ENCODE peak calls at places on chromosomes 3 and 15, in nine cellular contexts. P is tibial artery, G is astrocyte of the spinal cord, W is GM20000, U is uterus, J is kidney, C is RWPE2, E is AG04449, D is choroid plexus epithelial cell. Y is an unnamed sample.

GRCh38 chr15:89127054-89127702 is 38.9 kb downstream of the ABHD2 start:
- DNase-seq in J (no peak), D (no peak), G (no peak), U (no peak), E (no peak), W (no peak), P (no peak), C (peak; percentile 57), Y (no peak)

GRCh38 chr3:187533797-187534196 is 136.4 kb downstream of the SST start:
- DNase-seq in W (no peak), G (no peak), U (no peak), C (no peak), J (no peak), E (no peak), P (no peak), D (no peak), Y (no peak)

GRCh38 chr3:96657710-96658109 is 156.7 kb upstream of the EPHA6 start:
- DNase-seq in P (no peak), D (no peak), U (no peak), C (no peak), J (no peak), W (no peak), G (no peak), E (no peak), Y (no peak)

GRCh38 chr15:100771745-100772144 is 107.9 kb upstream of the ALDH1A3 start:
- DNase-seq in W (no peak), P (no peak), U (no peak), J (no peak), G (no peak), D (no peak), C (peak; percentile 63), E (no peak), Y (peak; percentile 60)

GRCh38 chr15:46408312-46408711 is 773.5 kb downstream of the SQOR start:
- DNase-seq in E (no peak), W (no peak), J (no peak), P (no peak), G (no peak), U (no peak), C (no peak), D (no peak), Y (no peak)

GRCh38 chr15:74631935-74632560 is 16.4 kb downstream of the CLK3 start:
- DNase-seq in U (peak; percentile 59), D (peak; percentile 73), W (peak; percentile 79), C (peak; percentile 70), P (peak; percentile 65), G (peak; percentile 47), J (no peak), E (no peak), Y (no peak)

GRCh38 chr3:189237516-189237915 is 65.7 kb downstream of the TPRG1 start:
- DNase-seq in E (no peak), W (no peak), J (no peak), P (no peak), C (no peak), U (no peak), G (no peak), D (peak; percentile 9), Y (no peak)

GRCh38 chr15:41180206-41180789 is 50.3 kb downstream of the EXD1 start:
- DNase-seq in C (no peak), G (peak; percentile 33), P (no peak), U (no peak), D (no peak), W (no peak), J (no peak), E (no peak), Y (no peak)

GRCh38 chr15:72217216-72217615 is 13.8 kb downstream of the PKM start:
- DNase-seq in C (no peak), W (no peak), E (no peak), D (no peak), P (no peak), U (no peak), G (no peak), J (no peak), Y (no peak)

GRCh38 chr15:72220678-72221077 is 10.3 kb downstream of the PKM start:
- DNase-seq in P (no peak), J (no peak), U (no peak), W (no peak), G (no peak), E (no peak), D (no peak), C (no peak), Y (no peak)

GRCh38 chr15:72227192-72227586 is 3.8 kb downstream of the PKM start:
- DNase-seq in D (peak; percentile 78), P (no peak), C (peak; percentile 91), J (no peak), E (no peak), G (peak; percentile 86), W (no peak), U (peak; percentile 40), Y (no peak)

GRCh38 chr15:72227720-72228119 is 3.3 kb downstream of the PKM start:
- DNase-seq in J (no peak), U (no peak), P (no peak), W (no peak), G (no peak), C (no peak), D (no peak), E (no peak), Y (no peak)

DNA sequence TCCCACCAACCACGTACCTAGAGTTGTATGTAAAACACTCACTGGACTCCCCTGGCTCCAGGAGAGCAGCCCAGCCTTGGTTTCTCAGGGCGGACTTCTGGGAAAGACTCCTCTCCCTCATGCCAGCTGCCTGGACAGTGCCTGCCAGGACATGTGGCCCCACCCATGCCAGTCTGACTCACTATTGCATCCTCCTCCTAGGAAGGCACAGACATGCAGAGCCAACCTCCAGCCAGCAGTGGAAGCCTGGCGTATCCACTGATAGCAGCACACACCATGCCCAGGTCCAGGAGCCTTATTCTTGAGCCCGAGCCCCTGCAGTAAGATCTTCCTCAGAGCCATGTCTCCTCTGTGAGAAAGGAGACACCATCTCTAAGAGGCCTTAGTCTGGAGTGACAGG is 8.6 kb downstream of the PKM start:
- DNase-seq in U (no peak), J (peak; percentile 75), G (no peak), C (peak; percentile 99), W (no peak), E (no peak), D (no peak), P (peak; percentile 47), Y (no peak)
- TF ChIP-seq CTCF in U (no peak), J (no peak), G (no peak), C (peak; percentile 35), W (no peak), E (no peak), D (no peak), P (no peak), Y (peak; percentile 36)

GRCh38 chr3:15426579-15427118 is 695 bp downstream of the METTL6 start:
- DNase-seq in U (no peak), P (no peak), D (no peak), E (no peak), W (no peak), G (no peak), J (no peak), C (no peak), Y (no peak)
- TF ChIP-seq CTCF in U (no peak), P (no peak), D (no peak), E (no peak), W (no peak), G (no peak), J (no peak), C (no peak), Y (no peak)

GRCh38 chr15:76339302-76340197 is 3.0 kb downstream of the ISL2 start:
- DNase-seq in D (peak; percentile 38), W (peak; percentile 69), P (no peak), E (no peak), C (no peak), J (no peak), G (peak; percentile 42), U (no peak), Y (no peak)

GRCh38 chr15:76337047-76337738 is 620 bp downstream of the ISL2 start:
- DNase-seq in E (no peak), J (no peak), U (no peak), D (no peak), G (peak; percentile 40), C (no peak), W (peak; percentile 43), P (no peak), Y (no peak)

GRCh38 chr15:76338555-76339301 is 2.2 kb downstream of the ISL2 start:
- DNase-seq in U (no peak), E (no peak), J (no peak), C (no peak), D (no peak), G (no peak), P (no peak), W (peak; percentile 54), Y (no peak)

GRCh38 chr15:76336254-76337046 is at the start of gene ISL2:
- DNase-seq in C (peak; percentile 99), P (no peak), E (peak; percentile 81), D (peak; percentile 40), U (no peak), W (peak; percentile 95), G (peak; percentile 38), J (peak; percentile 83), Y (no peak)

DNA sequence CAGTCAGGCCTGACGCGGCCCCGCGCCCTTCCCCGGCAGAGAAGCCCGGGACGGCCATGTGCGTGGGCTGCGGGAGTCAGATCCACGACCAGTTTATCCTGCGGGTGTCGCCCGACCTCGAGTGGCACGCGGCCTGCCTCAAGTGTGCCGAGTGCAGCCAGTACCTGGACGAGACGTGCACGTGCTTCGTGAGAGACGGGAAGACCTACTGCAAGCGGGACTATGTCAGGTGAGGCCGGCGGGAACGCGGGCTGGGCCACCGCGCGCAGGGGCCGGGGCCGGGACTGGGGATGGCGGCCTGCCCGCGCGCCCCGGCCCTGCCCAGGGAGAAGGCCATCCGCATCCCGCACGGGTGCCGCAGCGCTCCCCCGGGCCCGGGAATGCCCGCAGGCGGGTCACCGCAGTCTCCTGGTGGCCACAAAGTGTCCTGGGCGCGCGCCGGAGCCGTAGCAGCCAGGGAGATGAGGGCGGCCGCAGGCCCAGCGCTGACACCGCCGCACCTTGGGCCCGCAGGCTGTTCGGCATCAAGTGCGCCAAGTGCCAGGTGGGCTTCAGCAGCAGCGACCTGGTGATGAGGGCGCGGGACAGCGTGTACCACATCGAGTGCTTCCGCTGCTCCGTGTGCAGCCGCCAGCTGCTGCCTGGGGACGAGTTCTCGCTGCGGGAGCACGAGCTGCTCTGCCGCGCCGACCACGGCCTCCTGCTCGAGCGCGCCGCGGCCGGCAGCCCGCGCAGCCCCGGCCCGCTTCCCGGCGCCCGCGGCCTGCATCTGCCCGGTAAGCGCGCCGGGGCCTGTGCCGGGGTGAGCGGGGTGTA is 1.4 kb downstream of the ISL2 start:
- DNase-seq in J (no peak), D (no peak), W (peak; percentile 64), C (no peak), E (no peak), G (no peak), U (no peak), P (no peak), Y (no peak)
- TF ChIP-seq CTCF in J (no peak), D (no peak), W (no peak), C (no peak), E (no peak), G (no peak), U (no peak), P (no peak), Y (no peak)

DNA sequence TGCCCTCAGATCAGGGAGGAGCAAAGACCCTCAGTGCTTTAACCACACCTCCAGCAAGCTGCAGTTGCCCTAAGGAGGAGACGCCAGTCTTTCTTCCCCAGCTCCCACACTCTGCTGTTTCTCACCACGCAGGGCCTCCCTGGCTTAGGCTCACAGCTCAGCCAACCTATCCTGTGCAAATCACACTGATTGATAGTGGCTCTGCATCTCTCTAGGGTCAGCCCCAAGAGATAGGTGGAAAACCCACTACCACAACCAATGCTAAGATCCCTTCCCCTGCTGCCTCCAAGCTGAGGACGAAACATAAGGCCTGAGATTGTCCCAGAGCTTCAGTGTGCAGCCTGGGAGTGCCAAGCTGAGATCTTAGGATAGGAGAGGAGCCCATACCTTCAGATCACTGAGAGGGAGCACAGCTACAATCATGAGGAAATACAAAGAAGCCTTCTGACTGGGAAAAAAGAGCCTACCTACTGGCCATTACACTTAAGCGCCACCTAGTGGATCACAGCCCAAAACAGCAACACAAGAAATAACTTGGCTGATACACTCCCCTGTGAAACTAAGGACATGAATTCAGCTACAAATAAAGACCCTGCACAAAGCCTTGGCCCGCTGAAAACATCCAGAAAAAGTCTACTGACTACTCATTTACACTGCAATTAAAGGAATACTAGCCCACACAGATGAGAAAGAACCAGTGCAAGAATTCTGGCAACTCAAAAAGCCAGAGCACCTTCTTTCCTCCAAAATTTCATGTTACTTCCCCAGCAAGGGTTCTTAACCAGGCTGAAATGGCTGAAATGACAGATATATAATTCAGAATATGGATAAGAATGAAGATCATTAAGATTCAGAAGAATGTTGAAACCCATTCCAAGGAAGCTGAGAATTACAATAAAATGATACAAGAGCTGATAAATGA is 271.5 kb upstream of the DCBLD2 start:
- DNase-seq in J (peak; percentile 18), D (peak; percentile 92), C (no peak), W (peak; percentile 31), E (peak; percentile 34), P (peak; percentile 51), G (peak; percentile 75), U (no peak), Y (no peak)
- TF ChIP-seq CTCF in J (peak; percentile 50), D (peak; percentile 87), C (peak; percentile 92), W (peak; percentile 70), E (peak; percentile 70), P (peak; percentile 55), G (peak; percentile 88), U (no peak), Y (peak; percentile 85)